ENCODE peak calls at places on chromosomes 6 and 20, in four cellular contexts. B is lung, K is foreskin fibroblast, P is hepatocyte. S is an unnamed sample.

GRCh38 chr6:36131517-36132220 is 1.4 kb downstream of the MAPK13 start:
- DNase-seq in P (peak), K (peak), B (peak), S (peak)

GRCh38 chr20:4038676-4039075 is 23.3 kb upstream of the RNF24 start:
- DNase-seq in K (no peak), B (no peak), P (no peak), S (no peak)

GRCh38 chr6:15026832-15027231 is 219.0 kb upstream of the JARID2 start:
- DNase-seq in B (peak), P (peak), K (no peak), S (no peak)

GRCh38 chr20:48702388-48703041 is 125.3 kb downstream of the PREX1 start:
- DNase-seq in B (no peak), K (no peak), P (no peak), S (no peak)

GRCh38 chr6:153503810-153504209 is 372.7 kb upstream of the RGS17 start:
- DNase-seq in B (no peak), P (no peak), K (no peak), S (no peak)

GRCh38 chr20:50625986-50626677 is 65.2 kb downstream of the RIPOR3 start:
- DNase-seq in K (no peak), P (peak), B (no peak), S (no peak)

GRCh38 chr6:123323419-123324329 is 313.1 kb downstream of the TRDN start:
- DNase-seq in B (no peak), P (peak), K (no peak), S (no peak)

GRCh38 chr6:24855389-24856245 is 56.9 kb upstream of the ARMH2 start:
- DNase-seq in B (peak), K (peak), P (peak), S (peak)

GRCh38 chr6:41836022-41836659 is 48.6 kb downstream of the TOMM6 start:
- DNase-seq in B (no peak), P (no peak), K (no peak), S (peak)

GRCh38 chr20:51237278-51237677 is 214.4 kb upstream of the KCNG1 start:
- DNase-seq in B (no peak), P (no peak), K (peak), S (no peak)

GRCh38 chr6:106527979-106528378 is 101.3 kb downstream of the RTN4IP1 start:
- DNase-seq in B (no peak), P (no peak), K (peak), S (no peak)

GRCh38 chr6:73393278-73393677 is 1.4 kb upstream of the DDX43 start:
- DNase-seq in P (no peak), B (no peak), K (no peak), S (no peak)

GRCh38 chr20:6583134-6583738 is 184.2 kb upstream of the BMP2 start:
- DNase-seq in B (peak), K (no peak), P (peak), S (peak)

GRCh38 chr20:25044261-25044560 is 13.7 kb downstream of the ACSS1 start:
- DNase-seq in B (no peak), P (no peak), K (no peak), S (no peak)

GRCh38 chr20:18851556-18852098 is 38.0 kb downstream of the SCP2D1 start:
- DNase-seq in P (no peak), K (no peak), B (no peak), S (no peak)

GRCh38 chr20:61925555-61926252 is 140.0 kb downstream of the TAF4 start:
- DNase-seq in B (no peak), P (no peak), K (peak), S (no peak)

GRCh38 chr20:35191419-35191818 is 19.5 kb downstream of the PROCR start:
- DNase-seq in B (no peak), P (no peak), K (no peak), S (no peak)

GRCh38 chr6:42101186-42101657 is 41.2 kb downstream of the C6orf132 start:
- DNase-seq in K (no peak), P (peak), B (peak), S (no peak)

GRCh38 chr20:46823753-46824152 is 70.9 kb upstream of the EYA2 start:
- DNase-seq in B (no peak), K (no peak), P (no peak), S (no peak)
- TF ChIP-seq CTCF in B (no peak), K (no peak), P (no peak), S (no peak)

GRCh38 chr20:56995635-56996075 is 270.8 kb downstream of the BMP7 start:
- DNase-seq in B (no peak), K (no peak), P (peak), S (peak)
- TF ChIP-seq CTCF in B (no peak), K (peak), P (peak), S (peak)

DNA sequence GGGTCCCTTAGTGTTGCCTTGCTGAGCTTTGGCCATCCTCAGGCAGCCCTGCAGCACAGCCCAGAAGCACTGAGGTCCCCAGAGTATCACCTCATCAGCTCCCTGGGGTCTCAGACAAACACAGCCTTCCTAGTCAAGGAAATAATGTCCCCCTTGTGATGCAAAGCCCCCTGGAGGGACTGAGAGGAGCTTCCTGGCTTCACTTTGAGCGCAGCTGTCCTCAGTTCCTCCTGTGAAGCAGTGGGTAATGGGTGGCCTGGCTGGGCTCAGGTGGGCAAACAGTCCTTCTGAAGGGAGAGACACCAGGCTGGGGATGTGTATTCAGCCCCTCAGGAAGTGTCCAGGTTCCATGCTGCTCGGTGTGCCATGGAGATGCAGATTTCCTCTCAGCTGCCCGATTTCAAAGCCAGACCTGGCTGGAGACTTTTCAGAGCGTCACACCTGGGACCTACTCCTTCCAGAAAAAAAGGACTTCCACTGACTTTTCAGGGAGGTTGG is 79.2 kb upstream of the FOXA2 start:
- DNase-seq in B (no peak), P (no peak), K (no peak), S (no peak)
- TF ChIP-seq CTCF in B (no peak), P (no peak), K (no peak), S (no peak)

GRCh38 chr6:3888153-3888957 is 39.2 kb downstream of the FAM50B start:
- DNase-seq in K (no peak), P (no peak), B (no peak), S (no peak)

GRCh38 chr6:3882865-3883264 is 33.7 kb downstream of the FAM50B start:
- DNase-seq in B (no peak), P (no peak), K (peak), S (no peak)

GRCh38 chr6:3887150-3887700 is 38.1 kb downstream of the FAM50B start:
- DNase-seq in B (no peak), K (peak), P (no peak), S (no peak)

GRCh38 chr6:3884007-3884745 is 35.0 kb downstream of the FAM50B start:
- DNase-seq in P (peak), K (peak), B (no peak), S (no peak)

GRCh38 chr6:3885262-3886036 is 36.3 kb downstream of the FAM50B start:
- DNase-seq in P (peak), B (no peak), K (no peak), S (no peak)
- TF ChIP-seq CTCF in P (peak), B (no peak), K (peak), S (no peak)